ENCODE peak calls at places on chromosomes 12 and 14, in eight cellular contexts. C is NCI-H1092; U is brain microvascular endothelial cell; B is upper lobe of right lung; W is activated T-cell treated with anti-CD3 and anti-CD28 coated beads, Interleukin-2, amount 50 U/mL, for 72 hours; V is A549; K is AG09309; R is GM13977. Z is an unnamed sample.

GRCh38 chr14:37024166-37024565 is 148.2 kb downstream of the SLC25A21 start:
- DNase-seq in C (no peak), U (no peak), B (no peak), W (no peak), V (peak; percentile 9), K (no peak), R (no peak), Z (no peak)

GRCh38 chr14:68796418-68797101 is 3.7 kb upstream of the ZFP36L1 start:
- DNase-seq in C (no peak), U (no peak), B (no peak), W (no peak), V (no peak), K (no peak), R (no peak), Z (no peak)

GRCh38 chr14:96053600-96054381 is 14.6 kb downstream of the C14orf132 start:
- DNase-seq in C (no peak), U (peak; percentile 98), B (no peak), W (no peak), V (peak; percentile 24), K (peak; percentile 95), R (no peak), Z (no peak)

GRCh38 chr12:102757874-102758244 is 159.2 kb downstream of the PAH start:
- DNase-seq in C (no peak), U (no peak), B (no peak), W (no peak), V (no peak), K (no peak), R (no peak), Z (no peak)

GRCh38 chr12:3220382-3221321 is 143.5 kb downstream of the TSPAN9 start:
- DNase-seq in C (no peak), U (no peak), B (no peak), W (no peak), V (no peak), K (no peak), R (no peak), Z (no peak)

GRCh38 chr12:57739387-57739786 is 845 bp upstream of the AGAP2 start:
- DNase-seq in C (no peak), U (no peak), B (no peak), W (no peak), V (no peak), K (no peak), R (no peak), Z (no peak)

GRCh38 chr14:70416322-70416716 is 571 bp downstream of the SYNJ2BP start:
- DNase-seq in C (no peak), U (peak; percentile 0), B (no peak), W (no peak), V (peak; percentile 3), K (no peak), R (no peak), Z (peak; percentile 49)

GRCh38 chr12:109460538-109460937 is 16.6 kb downstream of the KCTD10 start:
- DNase-seq in C (no peak), U (no peak), B (peak; percentile 92), W (no peak), V (no peak), K (no peak), R (no peak), Z (no peak)

GRCh38 chr12:126936181-126936851 is 1330.7 kb upstream of the TMEM132C start:
- DNase-seq in C (no peak), U (no peak), B (no peak), W (peak; percentile 9), V (peak; percentile 39), K (no peak), R (no peak), Z (no peak)

GRCh38 chr12:69415471-69416275 is 54.5 kb upstream of the FRS2 start:
- DNase-seq in C (no peak), U (peak; percentile 86), B (no peak), W (peak; percentile 3), V (peak; percentile 69), K (peak; percentile 87), R (peak; percentile 24), Z (peak; percentile 85)

GRCh38 chr12:116620801-116621593 is 61.8 kb downstream of the MAP1LC3B2 start:
- DNase-seq in C (no peak), U (no peak), B (no peak), W (no peak), V (no peak), K (no peak), R (no peak), Z (no peak)

GRCh38 chr12:52860102-52860838 is 11.5 kb upstream of the KRT78 start:
- DNase-seq in C (no peak), U (peak; percentile 78), B (no peak), W (no peak), V (peak; percentile 89), K (no peak), R (no peak), Z (no peak)

GRCh38 chr12:63821781-63822251 is 22.7 kb upstream of the SRGAP1 start:
- DNase-seq in C (no peak), U (peak; percentile 41), B (no peak), W (peak; percentile 24), V (no peak), K (no peak), R (no peak), Z (peak; percentile 58)

GRCh38 chr14:62824086-62824485 is 221.2 kb downstream of the KCNH5 start:
- DNase-seq in C (no peak), U (no peak), B (no peak), W (no peak), V (no peak), K (no peak), R (no peak), Z (no peak)

GRCh38 chr12:4939418-4940023 is 29.8 kb downstream of the KCNA1 start:
- DNase-seq in C (peak; percentile 61), U (no peak), B (no peak), W (no peak), V (no peak), K (no peak), R (no peak), Z (no peak)

GRCh38 chr14:48826058-48826457 is 760.1 kb downstream of the RPS29 start:
- DNase-seq in C (no peak), U (peak; percentile 33), B (no peak), W (no peak), V (no peak), K (no peak), R (no peak), Z (no peak)

GRCh38 chr12:103799504-103800251 is 41.4 kb downstream of the NT5DC3 start:
- DNase-seq in C (peak; percentile 54), U (peak; percentile 53), B (no peak), W (no peak), V (peak; percentile 70), K (no peak), R (no peak), Z (no peak)

GRCh38 chr12:101769865-101770264 is 30.6 kb upstream of the SYCP3 start:
- DNase-seq in C (no peak), U (no peak), B (no peak), W (no peak), V (no peak), K (no peak), R (no peak), Z (no peak)

GRCh38 chr12:50765325-50765911 is 1.5 kb downstream of the ATF1 start:
- DNase-seq in C (no peak), U (no peak), B (no peak), W (peak; percentile 35), V (peak; percentile 80), K (no peak), R (peak; percentile 80), Z (peak; percentile 80)

Z was measured in left kidney.